ENCODE peak calls at places on chromosomes 12 and 14, in four cellular contexts. Q is LNCaP clone FGC, P is upper lobe of left lung, H is IMR-90. K is an unnamed sample.

GRCh38 chr14:68783408-68784297 is 9.2 kb downstream of the ZFP36L1 start:
- DNase-seq in H (no peak), P (peak), Q (no peak), K (no peak)

GRCh38 chr12:42173961-42174521 is 29.4 kb upstream of the GXYLT1 start:
- DNase-seq in P (no peak), Q (no peak), H (no peak), K (no peak)

GRCh38 chr12:109927622-109928021 is 27.5 kb downstream of the TCHP start:
- DNase-seq in H (peak), Q (no peak), P (no peak), K (no peak)

GRCh38 chr14:70188608-70189540 is at the start of gene SLC8A3:
- DNase-seq in H (peak), Q (peak), P (no peak), K (peak)

GRCh38 chr14:98227000-98227726 is 1044.8 kb downstream of the BCL11B start:
- DNase-seq in P (no peak), Q (no peak), H (no peak), K (no peak)

GRCh38 chr14:94119071-94119470 is 8.5 kb downstream of the IFI27 start:
- DNase-seq in H (no peak), P (peak), Q (no peak), K (no peak)

GRCh38 chr14:28157289-28157869 is 609.2 kb upstream of the FOXG1 start:
- DNase-seq in P (no peak), Q (no peak), H (no peak), K (no peak)

GRCh38 chr12:54136844-54137580 is 51.8 kb downstream of the SMUG1 start:
- DNase-seq in Q (peak), H (no peak), P (no peak), K (no peak)

GRCh38 chr14:101358726-101359125 is 202.6 kb upstream of the DIO3 start:
- DNase-seq in Q (no peak), H (no peak), P (no peak), K (no peak)

GRCh38 chr14:66405158-66405557 is 81.0 kb upstream of the CCDC196 start:
- DNase-seq in P (no peak), Q (no peak), H (peak), K (no peak)

GRCh38 chr14:68146812-68147211 is 327.2 kb downstream of the RAD51B start:
- DNase-seq in H (peak), P (peak), Q (no peak), K (no peak)

GRCh38 chr12:12791756-12792346 is 6.4 kb downstream of the APOLD1 start:
- DNase-seq in H (peak), P (no peak), Q (no peak), K (no peak)

GRCh38 chr12:92136883-92137582 is 8.6 kb downstream of the BTG1 start:
- DNase-seq in Q (no peak), H (peak), P (no peak), K (no peak)

GRCh38 chr12:15700595-15700994 is 88.6 kb downstream of the EPS8 start:
- DNase-seq in P (no peak), H (peak), Q (no peak), K (no peak)

GRCh38 chr12:47988073-47989022 is 15.9 kb downstream of the COL2A1 start:
- DNase-seq in Q (no peak), H (peak), P (no peak), K (no peak)

GRCh38 chr12:130748786-130749185 is 32.7 kb upstream of the RIMBP2 start:
- DNase-seq in P (no peak), Q (no peak), H (no peak), K (no peak)

GRCh38 chr14:88933203-88933602 is 108.8 kb downstream of the TTC8 start:
- DNase-seq in P (no peak), Q (no peak), H (no peak), K (no peak)

GRCh38 chr14:99055816-99056215 is 216.2 kb downstream of the BCL11B start:
- DNase-seq in Q (no peak), H (no peak), P (peak), K (no peak)

GRCh38 chr14:75609606-75610476 is 31.4 kb downstream of the FLVCR2 start:
- DNase-seq in P (peak), H (no peak), Q (no peak), K (no peak)

GRCh38 chr14:61452452-61452851 is 131.1 kb downstream of the PRKCH start:
- DNase-seq in H (no peak), Q (no peak), P (no peak), K (no peak)

GRCh38 chr12:79217306-79217705 is 352.7 kb downstream of the SYT1 start:
- DNase-seq in Q (no peak), H (no peak), P (no peak), K (no peak)

GRCh38 chr12:132827763-132828703 is 636 bp downstream of the GOLGA3 start:
- DNase-seq in P (peak), Q (peak), H (peak), K (no peak)

GRCh38 chr12:2580821-2581220 is 213.9 kb upstream of the FKBP4 start:
- DNase-seq in H (peak), Q (no peak), P (no peak), K (no peak)

GRCh38 chr12:67546718-67547117 is 101.8 kb upstream of the DYRK2 start:
- DNase-seq in P (no peak), H (no peak), Q (no peak), K (no peak)

GRCh38 chr12:49223590-49224369 is 34.9 kb upstream of the TUBA1A start:
- DNase-seq in Q (no peak), P (no peak), H (no peak), K (no peak)

GRCh38 chr12:99059824-99060526 is 414.9 kb downstream of the APAF1 start:
- DNase-seq in Q (no peak), H (no peak), P (no peak), K (peak)

GRCh38 chr12:103282124-103282523 is 213.6 kb downstream of the C12orf42 start:
- DNase-seq in P (no peak), Q (no peak), H (no peak), K (no peak)

GRCh38 chr12:100553851-100554404 is 19.6 kb upstream of the GAS2L3 start:
- DNase-seq in Q (no peak), H (peak), P (no peak), K (no peak)

GRCh38 chr12:64678248-64678647 is 68.0 kb downstream of the RASSF3 start:
- DNase-seq in P (no peak), Q (no peak), H (no peak), K (no peak)
- TF ChIP-seq CTCF in P (no peak), Q (peak), H (no peak), K (no peak)

DNA sequence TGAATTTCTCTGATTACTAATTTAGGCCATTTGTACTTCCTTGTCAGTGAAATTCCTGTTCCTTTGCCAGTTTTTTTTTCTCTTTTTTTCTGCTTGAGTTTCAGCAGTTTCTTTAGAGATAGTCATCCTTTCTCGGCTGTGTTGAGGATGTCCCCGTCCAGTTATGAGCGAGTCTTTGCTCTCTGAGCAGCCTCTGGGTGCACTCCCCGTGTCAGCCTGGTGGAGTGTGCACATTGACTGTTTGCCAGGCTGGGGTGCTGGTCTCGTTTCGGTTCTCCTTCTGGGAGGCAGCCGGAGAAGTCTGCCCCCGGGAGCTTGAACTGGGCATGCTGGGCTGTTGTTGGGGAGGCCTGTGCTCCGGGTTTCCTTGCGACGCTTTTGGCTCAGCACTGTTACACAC is 3.0 kb downstream of the PACS2 start:
- DNase-seq in Q (no peak), H (peak), P (no peak), K (no peak)
- TF ChIP-seq CTCF in Q (no peak), H (peak), P (peak), K (no peak)

GRCh38 chr14:78029471-78030372 is 140.5 kb upstream of the NRXN3 start:
- DNase-seq in H (no peak), P (no peak), Q (no peak), K (no peak)
- TF ChIP-seq CTCF in H (no peak), P (no peak), Q (peak), K (no peak)

GRCh38 chr12:17076335-17076734 is 470.4 kb upstream of the LMO3 start:
- DNase-seq in H (no peak), Q (peak), P (no peak), K (no peak)

GRCh38 chr12:17077594-17077993 is 471.6 kb upstream of the LMO3 start:
- DNase-seq in Q (no peak), H (no peak), P (no peak), K (no peak)

DNA sequence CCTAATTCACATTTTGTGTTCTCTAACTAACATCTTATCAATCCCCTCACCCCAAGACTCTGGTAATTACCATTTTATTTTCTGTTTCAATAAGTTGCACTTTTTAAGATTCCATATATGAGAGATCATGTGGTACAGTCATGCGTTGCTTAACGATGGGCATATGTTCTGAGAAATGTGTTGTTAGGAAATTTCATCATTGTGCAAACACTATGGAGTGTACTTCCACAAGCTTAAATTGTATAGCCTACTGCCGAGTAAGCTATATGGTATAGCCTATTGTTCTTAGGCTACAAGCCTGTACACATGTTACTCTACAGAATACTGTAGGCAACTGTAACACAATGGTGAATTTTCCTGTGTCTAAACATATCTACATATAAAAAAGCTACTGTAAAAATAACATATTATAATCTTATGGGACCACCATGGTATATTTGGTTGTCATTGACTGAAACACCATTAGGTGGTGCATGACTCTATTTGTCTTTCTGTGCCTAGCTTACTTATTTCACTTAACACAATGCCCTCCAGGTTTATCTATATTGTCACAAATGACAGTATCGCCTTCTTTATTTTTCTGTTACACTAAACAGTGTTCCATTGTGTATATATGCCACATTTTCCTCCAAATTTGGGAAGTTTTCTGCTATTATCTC is 473.4 kb upstream of the LMO3 start:
- DNase-seq in P (no peak), H (no peak), Q (no peak), K (no peak)
- TF ChIP-seq CTCF in P (no peak), H (no peak), Q (no peak), K (no peak)

DNA sequence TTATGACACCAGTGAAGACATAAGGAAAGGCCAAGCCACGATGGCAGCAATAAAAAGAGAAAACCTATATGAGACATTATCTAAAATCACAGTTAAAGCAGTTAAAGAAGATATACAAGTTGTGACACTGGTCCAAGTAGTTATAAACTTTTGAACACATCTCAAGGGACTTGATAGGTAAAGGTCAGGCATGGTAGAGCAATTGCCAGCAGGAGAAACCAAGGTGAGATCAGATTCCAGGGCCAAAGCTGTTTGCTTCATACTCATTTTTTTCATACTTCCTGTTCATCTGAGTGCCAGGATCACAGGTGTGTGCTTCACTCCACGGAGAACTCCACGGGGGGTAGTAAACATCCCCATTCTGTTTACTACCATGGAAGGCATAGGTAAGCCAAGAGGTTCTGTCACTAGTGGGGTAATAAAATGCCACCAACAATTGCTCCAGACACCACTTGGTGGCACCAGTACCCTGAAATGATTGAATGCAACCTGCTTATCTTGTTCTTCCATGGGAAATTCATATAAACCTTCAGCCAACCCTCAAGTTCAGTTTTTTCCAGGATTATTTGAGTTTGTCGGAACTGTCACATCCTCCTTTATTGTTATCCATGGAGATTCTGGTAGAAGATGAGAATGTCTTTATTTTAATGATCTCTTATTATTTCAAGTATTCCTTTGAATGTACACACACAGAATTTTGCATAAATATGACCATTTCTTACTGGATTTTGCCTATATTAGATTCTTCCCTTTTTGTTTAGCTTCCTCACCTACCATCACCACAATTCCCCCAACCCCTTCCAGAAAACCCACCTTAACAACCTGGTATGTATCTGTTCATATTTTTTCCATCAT is 59.2 kb upstream of the TSPAN8 start:
- DNase-seq in P (peak), Q (peak), H (peak), K (no peak)
- TF ChIP-seq CTCF in P (peak), Q (peak), H (no peak), K (no peak)

GRCh38 chr14:54480830-54481562 is 7.8 kb downstream of the GMFB start:
- DNase-seq in P (no peak), H (no peak), Q (no peak), K (no peak)
- TF ChIP-seq CTCF in P (no peak), H (no peak), Q (peak), K (no peak)

GRCh38 chr14:85958069-85958468 is 428.1 kb downstream of the FLRT2 start:
- DNase-seq in Q (no peak), P (no peak), H (no peak), K (no peak)
- TF ChIP-seq CTCF in Q (peak), P (no peak), H (no peak), K (no peak)

GRCh38 chr12:125033296-125033695 is 31.9 kb upstream of the AACS start:
- DNase-seq in H (no peak), Q (no peak), P (no peak), K (no peak)

GRCh38 chr12:125038976-125039625 is 26.1 kb upstream of the AACS start:
- DNase-seq in P (no peak), H (no peak), Q (no peak), K (no peak)
- TF ChIP-seq CTCF in P (no peak), H (no peak), Q (no peak), K (no peak)